ENCODE peak calls at places on chromosomes 6 and 20, in four cellular contexts. D, W, L and Z are unnamed samples.

GRCh38 chr6:106149472-106150069 is 63.4 kb downstream of the PRDM1 start:
- DNase-seq in D (no peak), W (no peak), L (no peak), Z (no peak)

GRCh38 chr6:46380152-46380807 is 111.0 kb downstream of the RCAN2 start:
- DNase-seq in D (no peak), W (no peak), L (no peak), Z (no peak)

GRCh38 chr6:136739501-136739900 is 52.8 kb downstream of the MAP3K5 start:
- DNase-seq in D (no peak), W (no peak), L (no peak), Z (no peak)

GRCh38 chr20:59145926-59146800 is 17.5 kb upstream of the ZNF831 start:
- DNase-seq in D (no peak), W (peak; percentile 34), L (no peak), Z (no peak)

GRCh38 chr6:90156861-90157260 is 139.8 kb downstream of the BACH2 start:
- DNase-seq in D (no peak), W (no peak), L (no peak), Z (no peak)

GRCh38 chr20:61886721-61887658 is 178.7 kb downstream of the TAF4 start:
- DNase-seq in D (peak; percentile 35), W (peak; percentile 52), L (no peak), Z (peak; percentile 27)

GRCh38 chr20:50724851-50725721 is 6.3 kb upstream of the PARD6B start:
- DNase-seq in D (peak; percentile 96), W (no peak), L (peak; percentile 75), Z (peak; percentile 49)

GRCh38 chr6:138106665-138107077 is 548 bp downstream of the PERP start:
- DNase-seq in D (no peak), W (peak; percentile 11), L (no peak), Z (no peak)

GRCh38 chr6:5556011-5556410 is 294.7 kb downstream of the FARS2 start:
- DNase-seq in D (no peak), W (no peak), L (no peak), Z (no peak)

GRCh38 chr20:543369-544152 is at the start of gene CSNK2A1:
- DNase-seq in D (peak; percentile 94), W (peak; percentile 86), L (peak; percentile 96), Z (peak; percentile 92)
- TF ChIP-seq POLR2A in D (peak; percentile 91), W (peak; percentile 89), L (peak; percentile 82), Z (peak; percentile 82)

GRCh38 chr6:12298017-12298958 is 8.1 kb downstream of the EDN1 start:
- DNase-seq in D (no peak), W (no peak), L (no peak), Z (no peak)

GRCh38 chr6:12297363-12298016 is 7.3 kb downstream of the EDN1 start:
- DNase-seq in D (no peak), W (no peak), L (no peak), Z (no peak)

GRCh38 chr6:12298995-12299394 is 8.8 kb downstream of the EDN1 start:
- DNase-seq in D (no peak), W (no peak), L (no peak), Z (no peak)

GRCh38 chr6:12304487-12304886 is 14.3 kb downstream of the EDN1 start:
- DNase-seq in D (no peak), W (no peak), L (no peak), Z (no peak)

GRCh38 chr6:12301009-12301408 is 10.8 kb downstream of the EDN1 start:
- DNase-seq in D (no peak), W (no peak), L (no peak), Z (no peak)
- TF ChIP-seq POLR2A in D (no peak), W (no peak), L (no peak), Z (no peak)

GRCh38 chr6:38775870-38776269 is 60.8 kb downstream of the DNAH8 start:
- DNase-seq in D (peak; percentile 22), W (no peak), L (no peak), Z (no peak)

GRCh38 chr6:38771111-38771694 is 56.1 kb downstream of the DNAH8 start:
- DNase-seq in D (no peak), W (no peak), L (no peak), Z (no peak)

GRCh38 chr6:38773338-38773737 is 58.2 kb downstream of the DNAH8 start:
- DNase-seq in D (no peak), W (no peak), L (no peak), Z (no peak)

GRCh38 chr6:38776515-38776914 is 61.4 kb downstream of the DNAH8 start:
- DNase-seq in D (peak; percentile 25), W (no peak), L (no peak), Z (no peak)

DNA sequence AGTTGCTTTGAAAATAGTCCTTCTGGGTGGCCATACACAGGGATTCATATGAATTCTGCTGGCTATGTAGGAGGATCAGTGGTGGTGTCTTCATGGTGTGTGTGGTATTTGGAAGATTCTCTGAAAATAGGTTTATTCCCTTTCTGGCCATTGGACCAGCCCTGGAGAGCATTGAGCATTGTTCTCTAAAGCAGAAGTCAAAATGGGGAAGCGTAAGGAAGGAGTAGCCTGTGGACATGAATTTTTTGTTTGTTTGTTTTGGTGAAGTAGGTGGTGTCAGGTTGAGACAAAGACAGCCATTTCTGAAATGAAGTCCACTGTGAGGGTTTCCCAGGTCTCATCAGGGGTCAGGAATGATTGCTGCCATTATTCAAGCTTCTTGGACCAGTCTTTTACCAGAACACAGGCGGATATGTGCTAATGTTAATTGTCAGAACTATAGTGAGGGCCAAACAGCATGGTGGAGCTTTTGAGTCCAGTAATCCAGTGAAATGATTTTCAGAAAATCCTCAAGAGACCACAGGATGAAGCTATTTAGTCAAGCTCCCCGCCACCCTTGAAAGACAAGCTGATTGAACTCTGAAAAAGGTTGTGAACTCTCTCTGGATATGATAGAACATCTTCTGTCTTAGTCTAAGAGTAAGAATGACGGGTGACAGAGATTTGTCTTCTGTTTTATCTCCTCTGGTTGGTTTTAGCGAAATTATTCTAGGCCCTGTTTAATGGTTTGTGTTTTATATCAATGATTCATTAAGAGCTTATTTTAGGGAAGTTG is 60.0 kb downstream of the DNAH8 start:
- DNase-seq in D (no peak), W (no peak), L (no peak), Z (no peak)
- TF ChIP-seq POLR2A in D (no peak), W (no peak), L (no peak), Z (no peak)

GRCh38 chr6:131949909-131950766 is 1.0 kb downstream of the CCN2 start:
- DNase-seq in D (peak; percentile 92), W (peak; percentile 15), L (peak; percentile 78), Z (peak; percentile 72)
- TF ChIP-seq POLR2A in D (peak; percentile 57), W (no peak), L (no peak), Z (no peak)

DNA sequence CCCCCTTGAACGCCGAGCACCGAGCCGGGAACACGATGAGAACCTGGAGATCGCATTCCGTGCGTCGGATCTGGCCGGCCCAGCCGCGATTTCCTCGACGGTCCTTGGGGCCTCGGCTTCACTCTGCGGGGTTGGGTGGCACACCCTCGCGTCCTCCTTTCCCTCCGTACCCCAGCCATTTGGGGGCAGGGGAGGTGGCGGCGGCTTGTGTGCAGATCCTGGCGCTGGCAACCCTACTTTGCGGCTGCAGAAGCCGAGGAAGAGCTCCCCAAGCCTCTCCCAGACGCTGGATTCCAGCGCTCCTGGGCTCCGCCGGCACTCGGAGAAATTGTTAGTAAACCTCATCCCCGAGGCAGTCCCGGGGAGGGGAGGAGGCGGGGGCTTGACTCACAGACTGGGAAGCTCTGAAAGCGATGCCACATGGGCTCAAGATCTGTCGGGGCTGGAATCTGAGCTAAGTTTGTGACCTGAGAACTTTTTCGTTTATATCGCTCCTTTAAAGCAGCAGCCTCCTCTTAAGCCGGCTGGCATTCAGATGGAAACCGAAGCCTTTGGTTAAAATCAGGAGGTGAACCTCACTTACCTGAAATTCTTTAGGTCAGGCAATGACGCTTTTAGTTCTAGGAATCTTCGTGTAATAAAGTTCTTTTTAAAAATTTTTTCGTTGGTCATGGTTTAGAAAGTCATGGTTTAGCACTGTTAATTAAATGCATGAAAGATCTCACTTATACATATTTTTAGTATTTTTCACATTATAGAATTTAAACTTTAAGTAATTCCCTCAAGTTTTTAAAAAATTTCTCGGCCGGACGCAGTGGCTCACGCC is 850 bp downstream of the DSE start:
- DNase-seq in D (peak; percentile 94), W (peak; percentile 26), L (peak; percentile 81), Z (peak; percentile 76)
- TF ChIP-seq POLR2A in D (peak; percentile 59), W (no peak), L (no peak), Z (peak; percentile 6)

DNA sequence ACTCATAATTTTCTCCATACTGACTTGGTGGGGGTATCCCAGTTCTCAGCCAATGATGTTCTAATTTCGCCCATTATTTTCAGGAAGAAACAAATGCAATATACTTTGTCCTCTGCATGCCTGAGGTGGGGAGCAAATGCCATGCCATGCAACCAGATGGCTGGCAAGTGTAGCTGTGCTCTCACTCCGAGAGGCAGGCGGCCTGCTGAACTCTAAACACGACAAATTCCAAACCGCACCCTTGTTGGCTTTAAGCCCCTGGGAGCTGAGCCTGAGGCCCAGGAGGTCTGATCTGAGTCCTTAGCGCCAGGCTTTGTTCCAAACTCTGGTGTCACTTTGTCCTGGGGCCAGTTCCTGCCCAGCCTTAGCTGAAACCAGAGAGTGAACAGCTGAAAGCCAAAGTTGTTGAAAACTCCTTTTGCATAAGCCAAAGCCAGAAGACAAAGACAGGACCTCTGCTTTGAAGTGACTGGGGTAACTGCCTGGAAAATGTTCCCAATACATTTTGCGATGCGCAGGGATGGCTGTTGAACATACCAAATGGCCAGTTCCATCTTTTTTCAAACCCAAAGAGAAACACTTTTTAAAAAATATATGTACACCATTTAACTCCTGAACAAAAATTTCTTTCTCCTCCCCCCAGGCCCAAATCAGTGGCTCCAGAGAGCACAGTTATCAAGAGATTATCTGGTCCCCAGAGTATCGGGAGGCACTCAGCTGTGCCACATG is 46.2 kb downstream of the TTI1 start:
- DNase-seq in D (peak; percentile 6), W (no peak), L (peak; percentile 89), Z (peak; percentile 7)
- TF ChIP-seq POLR2A in D (no peak), W (no peak), L (no peak), Z (no peak)

DNA sequence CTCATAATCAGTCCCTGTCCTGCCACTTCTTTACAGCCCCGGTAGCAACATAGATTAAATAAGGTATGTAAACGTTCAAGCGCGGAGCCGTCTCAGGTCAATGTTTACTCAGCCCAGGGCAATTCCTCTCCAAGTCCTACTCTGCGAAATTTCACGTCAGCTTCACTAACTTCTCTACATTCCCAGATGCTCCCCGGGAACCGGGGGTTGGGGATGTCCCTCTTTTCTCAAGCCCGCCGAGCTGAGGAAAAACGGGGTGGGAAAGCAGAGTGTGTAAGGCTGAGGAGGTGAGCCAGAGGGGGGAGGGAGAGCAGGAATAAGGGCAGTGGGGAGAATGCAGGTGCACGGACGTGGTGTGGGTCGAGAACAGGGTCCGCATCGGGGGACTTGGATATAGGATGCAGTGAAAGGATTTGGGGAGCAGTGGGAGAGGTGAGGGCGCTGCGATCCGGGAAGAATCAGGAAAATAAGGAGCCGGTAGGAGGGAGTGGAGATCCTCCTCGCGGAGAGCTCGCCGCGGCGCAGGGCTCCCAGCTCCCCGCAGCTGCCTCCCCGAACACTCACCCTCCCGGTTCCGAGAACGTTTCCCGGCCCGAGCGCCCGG is 469 bp upstream of the TP53INP2 start:
- DNase-seq in D (peak; percentile 37), W (no peak), L (peak; percentile 38), Z (peak; percentile 17)
- TF ChIP-seq POLR2A in D (no peak), W (no peak), L (no peak), Z (no peak)

GRCh38 chr20:33810885-33811762 is at the start of gene CHMP4B:
- DNase-seq in D (peak; percentile 98), W (peak; percentile 95), L (peak; percentile 100), Z (peak; percentile 99)
- TF ChIP-seq POLR2A in D (peak; percentile 89), W (peak; percentile 70), L (peak; percentile 90), Z (peak; percentile 94)